ENCODE peak calls at places on chromosomes 12 and 14, in ten cellular contexts. T is A549, M is sigmoid colon, W is adrenal gland, G is IMR-90, L is esophagus squamous epithelium, Y is breast epithelium, Z is heart left ventricle, R is transverse colon, U is H54. H is an unnamed sample.
A peak's percentile ranks its signal among the peaks of the same experiment; 100 is the strongest.

GRCh38 chr12:93099777-93100176 is 170.7 kb upstream of the EEA1 start:
- DNase-seq in T (no peak), M (no peak), W (no peak), G (no peak), L (no peak), Y (no peak), Z (no peak), R (no peak), U (no peak), H (no peak)

GRCh38 chr12:32285484-32285883 is 113.9 kb upstream of the FGD4 start:
- DNase-seq in T (no peak), M (no peak), W (no peak), G (no peak), L (no peak), Y (no peak), Z (no peak), R (no peak), U (no peak), H (no peak)

GRCh38 chr12:60324746-60325145 is 728.9 kb downstream of the SLC16A7 start:
- DNase-seq in T (no peak), M (no peak), W (no peak), G (no peak), L (no peak), Y (no peak), Z (no peak), R (no peak), U (no peak), H (no peak)

GRCh38 chr14:94021001-94021400 is 5.1 kb upstream of the OTUB2 start:
- DNase-seq in T (no peak), M (no peak), W (no peak), G (peak; percentile 11), L (no peak), Y (no peak), Z (no peak), R (no peak), U (peak; percentile 57), H (no peak)

GRCh38 chr12:18079541-18080230 is 10.3 kb downstream of the RERGL start:
- DNase-seq in T (no peak), M (no peak), W (no peak), G (no peak), L (no peak), Y (no peak), Z (no peak), R (no peak), U (no peak), H (no peak)

GRCh38 chr12:46770501-46771183 is 55.2 kb downstream of the SLC38A4 start:
- DNase-seq in T (no peak), M (no peak), W (peak; percentile 68), G (peak; percentile 59), L (no peak), Y (no peak), Z (no peak), R (no peak), U (no peak), H (no peak)

GRCh38 chr14:32542507-32542906 is 213.4 kb downstream of the AKAP6 start:
- DNase-seq in T (no peak), M (no peak), W (peak; percentile 62), G (no peak), L (no peak), Y (no peak), Z (no peak), R (no peak), U (no peak), H (no peak)

GRCh38 chr12:50065726-50066310 is 8.4 kb downstream of the ASIC1 start:
- DNase-seq in T (no peak), M (no peak), W (no peak), G (peak; percentile 34), L (no peak), Y (no peak), Z (no peak), R (no peak), U (no peak), H (no peak)

GRCh38 chr12:6250343-6250742 is 50.1 kb downstream of the CD9 start:
- DNase-seq in T (no peak), M (no peak), W (no peak), G (no peak), L (no peak), Y (no peak), Z (peak; percentile 46), R (no peak), U (no peak), H (no peak)

GRCh38 chr14:101973356-101973755 is 9.0 kb downstream of the DYNC1H1 start:
- DNase-seq in T (no peak), M (no peak), W (peak; percentile 52), G (no peak), L (no peak), Y (no peak), Z (no peak), R (no peak), U (no peak), H (no peak)

GRCh38 chr14:101713641-101714349 is 47.7 kb upstream of the PPP2R5C start:
- DNase-seq in T (no peak), M (no peak), W (peak; percentile 43), G (no peak), L (no peak), Y (no peak), Z (no peak), R (no peak), U (no peak), H (no peak)

GRCh38 chr12:6998708-6999451 is 19.4 kb downstream of the LPCAT3 start:
- DNase-seq in T (no peak), M (no peak), W (peak; percentile 77), G (no peak), L (no peak), Y (no peak), Z (no peak), R (no peak), U (no peak), H (no peak)

GRCh38 chr12:6334359-6334758 is 7.5 kb downstream of the TNFRSF1A start:
- DNase-seq in T (no peak), M (no peak), W (no peak), G (no peak), L (no peak), Y (no peak), Z (no peak), R (no peak), U (no peak), H (no peak)

DNA sequence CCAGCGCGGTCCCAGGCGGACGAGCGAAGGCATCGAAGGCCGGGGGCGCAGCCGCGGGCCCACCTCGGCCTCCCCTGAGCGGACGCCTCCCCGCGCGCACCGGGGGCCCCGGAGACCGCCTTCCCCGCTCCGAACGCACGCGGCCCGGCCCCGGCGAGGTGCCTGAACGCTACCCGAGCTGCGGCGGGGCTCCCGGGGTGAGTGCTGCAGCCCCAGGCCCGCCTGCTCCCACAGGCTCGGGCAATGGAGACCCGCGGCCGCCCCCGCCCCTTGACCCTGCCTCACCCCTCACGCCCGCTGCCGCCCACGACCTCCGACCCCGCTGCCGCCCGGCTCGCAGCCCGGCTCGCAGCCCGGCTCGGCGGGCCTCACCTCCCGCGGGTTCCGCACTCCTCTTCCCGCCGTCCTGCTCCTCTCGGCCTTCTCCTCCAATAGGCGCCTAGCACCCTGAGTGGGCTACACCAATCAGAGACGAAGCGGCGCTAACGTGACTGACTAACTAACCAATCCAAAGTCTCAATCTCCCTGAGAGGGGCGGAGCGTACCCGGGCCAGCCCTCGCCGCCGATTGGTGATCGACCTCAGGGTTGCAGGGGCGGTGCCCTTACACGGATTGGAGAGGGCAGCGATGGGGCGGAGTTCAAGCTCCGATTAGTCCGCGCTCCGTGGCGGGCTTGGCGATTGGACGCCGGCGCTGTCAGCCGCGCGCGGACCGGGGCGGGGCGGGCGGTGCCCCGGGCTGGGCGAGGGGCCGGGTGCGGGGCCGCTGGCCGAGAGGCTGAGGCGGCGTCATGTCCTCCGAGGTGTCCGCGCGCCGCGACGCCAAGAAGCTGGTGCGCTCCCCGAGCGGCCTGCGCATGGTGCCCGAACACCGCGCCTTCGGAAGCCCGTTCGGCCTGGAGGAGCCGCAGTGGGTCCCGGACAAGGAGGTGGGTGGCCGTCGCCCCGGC is at the start of the genes XRCC3 and ZFYVE21:
- DNase-seq in T (peak; percentile 100), M (peak; percentile 100), W (peak; percentile 100), G (peak; percentile 99), L (peak; percentile 99), Y (peak; percentile 100), Z (peak; percentile 100), R (peak; percentile 100), U (peak; percentile 99), H (peak; percentile 99)
- TF ChIP-seq POLR2A in T (peak; percentile 94), M (no peak), W (peak; percentile 61), G (peak; percentile 71), L (no peak), Y (no peak), Z (peak; percentile 91), R (peak; percentile 61), U (peak; percentile 85), H (peak; percentile 66)

GRCh38 chr12:57549909-57550627 is at the start of gene KIF5A:
- DNase-seq in T (peak; percentile 69), M (no peak), W (no peak), G (no peak), L (no peak), Y (no peak), Z (no peak), R (peak; percentile 49), U (peak; percentile 70), H (no peak)
- TF ChIP-seq POLR2A in T (no peak), M (no peak), W (no peak), G (no peak), L (no peak), Y (no peak), Z (no peak), R (no peak), U (peak; percentile 63), H (no peak)

GRCh38 chr12:121064116-121064515 is 25.1 kb upstream of the OASL start:
- DNase-seq in T (no peak), M (no peak), W (peak; percentile 0), G (no peak), L (no peak), Y (no peak), Z (no peak), R (no peak), U (no peak), H (no peak)

GRCh38 chr12:121061831-121062230 is 22.8 kb upstream of the OASL start:
- DNase-seq in T (no peak), M (no peak), W (no peak), G (peak; percentile 13), L (no peak), Y (no peak), Z (no peak), R (no peak), U (no peak), H (peak; percentile 59)

GRCh38 chr12:121065345-121065744 is 26.3 kb upstream of the OASL start:
- DNase-seq in T (no peak), M (no peak), W (peak; percentile 11), G (no peak), L (no peak), Y (no peak), Z (no peak), R (no peak), U (no peak), H (no peak)

GRCh38 chr12:121060149-121061001 is 21.3 kb upstream of the OASL start:
- DNase-seq in T (peak; percentile 38), M (no peak), W (peak; percentile 75), G (peak; percentile 33), L (no peak), Y (no peak), Z (no peak), R (peak; percentile 45), U (peak; percentile 41), H (peak; percentile 83)

GRCh38 chr12:121062391-121063045 is 23.5 kb upstream of the OASL start:
- DNase-seq in T (no peak), M (no peak), W (peak; percentile 36), G (no peak), L (no peak), Y (no peak), Z (no peak), R (no peak), U (no peak), H (no peak)
- TF ChIP-seq POLR2A in T (no peak), M (no peak), W (no peak), G (no peak), L (no peak), Y (no peak), Z (no peak), R (no peak), U (no peak), H (no peak)

GRCh38 chr14:20609215-20610001 is 18.2 kb upstream of the RNASE12 start:
- DNase-seq in T (peak; percentile 85), M (peak; percentile 86), W (peak; percentile 93), G (peak; percentile 86), L (no peak), Y (no peak), Z (no peak), R (peak; percentile 73), U (no peak), H (peak; percentile 86)
- TF ChIP-seq POLR2A in T (no peak), M (no peak), W (peak; percentile 34), G (no peak), L (no peak), Y (no peak), Z (no peak), R (no peak), U (no peak), H (no peak)